ENCODE peak calls at places on chromosomes 11 and 22, in ten cellular contexts. V is ELR; I is memory B cell; D is stimulated activated CD4-positive, alpha-beta T cell treated with anti-CD3 and anti-CD28 coated beads, Interleukin-4, amount 100 ng/mL, for 48 hours; E is stimulated activated effector memory CD8-positive, alpha-beta T cell treated with anti-CD3 and anti-CD28 coated beads, Interleukin-12 subunit alpha, Interleukin-12 subunit beta, amount 100 ng/mL, for 72 hours; A is NCI-H510A treated with DMSO at 0.1 percent for 48 hours; G is progenitor cell of endocrine pancreas; U is stimulated activated CD8-positive, alpha-beta memory T cell treated with anti-CD3 and anti-CD28 coated beads, Interleukin-15, amount 100 ng/mL, for 4 hours; O is activated CD4-positive, CD25-positive, alpha-beta regulatory T cell; B is GM19239. H is an unnamed sample.

GRCh38 chr11:68521962-68522626 is 61.5 kb downstream of the PPP6R3 start:
- DNase-seq in V (no peak), I (no peak), D (no peak), E (no peak), A (no peak), G (no peak), U (no peak), O (no peak), B (no peak), H (no peak)

GRCh38 chr22:24033731-24034130 is 22.6 kb downstream of the CABIN1 start:
- DNase-seq in V (no peak), I (no peak), D (no peak), E (no peak), A (no peak), G (no peak), U (no peak), O (no peak), B (no peak), H (no peak)

GRCh38 chr11:1155274-1155693 is 2.5 kb upstream of the MUC5AC start:
- DNase-seq in V (peak; percentile 51), I (no peak), D (no peak), E (no peak), A (no peak), G (no peak), U (no peak), O (no peak), B (no peak), H (no peak)

GRCh38 chr11:17428930-17429329 is 40.5 kb upstream of the KCNJ11 start:
- DNase-seq in V (no peak), I (no peak), D (no peak), E (no peak), A (no peak), G (no peak), U (no peak), O (no peak), B (no peak), H (no peak)

GRCh38 chr11:29432719-29433325 is 584.0 kb downstream of the KCNA4 start:
- DNase-seq in V (peak; percentile 45), I (no peak), D (no peak), E (no peak), A (no peak), G (no peak), U (no peak), O (no peak), B (no peak), H (no peak)

GRCh38 chr22:23233084-23233501 is 52.8 kb downstream of the BCR start:
- DNase-seq in V (peak; percentile 35), I (no peak), D (no peak), E (no peak), A (no peak), G (no peak), U (no peak), O (no peak), B (no peak), H (no peak)

GRCh38 chr11:128594246-128594645 is 6.9 kb upstream of the ETS1 start:
- DNase-seq in V (no peak), I (no peak), D (no peak), E (no peak), A (no peak), G (no peak), U (no peak), O (no peak), B (no peak), H (no peak)

GRCh38 chr22:32473388-32473952 is 1.1 kb upstream of the FBXO7 start:
- DNase-seq in V (peak; percentile 67), I (peak; percentile 26), D (no peak), E (peak; percentile 15), A (peak; percentile 47), G (no peak), U (no peak), O (no peak), B (peak; percentile 28), H (no peak)

GRCh38 chr11:1503708-1504104 is 17.1 kb upstream of the MOB2 start:
- DNase-seq in V (no peak), I (no peak), D (no peak), E (no peak), A (no peak), G (no peak), U (no peak), O (no peak), B (no peak), H (no peak)